ENCODE peak calls at places on chromosomes 7 and 10, in four cellular contexts. One of them, this sample, is unnamed.

GRCh38 chr7:21354284-21354683 is 73.6 kb upstream of the SP4 start:
- DNase-seq in HFF-Myc: no peak
- DNase-seq in lower lobe of right lung: no peak
- DNase-seq in fibroblast of the aortic adventitia: no peak
- DNase-seq in this sample: no peak

GRCh38 chr10:125625586-125625985 is 57.4 kb downstream of the TEX36 start:
- DNase-seq in lower lobe of right lung: no peak
- DNase-seq in HFF-Myc: no peak
- DNase-seq in fibroblast of the aortic adventitia: no peak
- DNase-seq in this sample: no peak

GRCh38 chr10:68492118-68492517 is 20.3 kb upstream of the DNA2 start:
- DNase-seq in fibroblast of the aortic adventitia: no peak
- DNase-seq in lower lobe of right lung: no peak
- DNase-seq in HFF-Myc: no peak
- DNase-seq in this sample: no peak

GRCh38 chr10:72800000-72800740 is 93.4 kb upstream of the OIT3 start:
- DNase-seq in lower lobe of right lung: no peak
- DNase-seq in HFF-Myc: no peak
- DNase-seq in fibroblast of the aortic adventitia: peak
- DNase-seq in this sample: no peak

GRCh38 chr10:88553116-88553752 is 29.9 kb downstream of the RNLS start:
- DNase-seq in lower lobe of right lung: no peak
- DNase-seq in fibroblast of the aortic adventitia: peak
- DNase-seq in HFF-Myc: peak
- DNase-seq in this sample: peak

GRCh38 chr10:73910764-73911552 is at the start of gene PLAU:
- DNase-seq in HFF-Myc: no peak
- DNase-seq in fibroblast of the aortic adventitia: no peak
- DNase-seq in lower lobe of right lung: peak
- DNase-seq in this sample: no peak

GRCh38 chr10:110209399-110209925 is 2.1 kb downstream of the MXI1 start:
- DNase-seq in HFF-Myc: peak
- DNase-seq in lower lobe of right lung: peak
- DNase-seq in fibroblast of the aortic adventitia: peak
- DNase-seq in this sample: peak

GRCh38 chr7:15558747-15559146 is 3.1 kb downstream of the AGMO start:
- DNase-seq in HFF-Myc: no peak
- DNase-seq in lower lobe of right lung: no peak
- DNase-seq in fibroblast of the aortic adventitia: peak
- DNase-seq in this sample: peak

GRCh38 chr7:132857703-132858102 is 224.2 kb downstream of the CHCHD3 start:
- DNase-seq in lower lobe of right lung: no peak
- DNase-seq in HFF-Myc: no peak
- DNase-seq in fibroblast of the aortic adventitia: no peak
- DNase-seq in this sample: no peak

GRCh38 chr7:142383826-142384507 is 126.1 kb upstream of the PRSS58 start:
- DNase-seq in fibroblast of the aortic adventitia: no peak
- DNase-seq in lower lobe of right lung: no peak
- DNase-seq in HFF-Myc: no peak
- DNase-seq in this sample: no peak

GRCh38 chr10:15258255-15258654 is 89.8 kb upstream of the NMT2 start:
- DNase-seq in lower lobe of right lung: no peak
- DNase-seq in fibroblast of the aortic adventitia: no peak
- DNase-seq in HFF-Myc: no peak
- DNase-seq in this sample: no peak

GRCh38 chr10:124619802-124620490 is 124.2 kb downstream of the FAM53B start:
- DNase-seq in lower lobe of right lung: no peak
- DNase-seq in fibroblast of the aortic adventitia: no peak
- DNase-seq in HFF-Myc: no peak
- DNase-seq in this sample: no peak

DNA sequence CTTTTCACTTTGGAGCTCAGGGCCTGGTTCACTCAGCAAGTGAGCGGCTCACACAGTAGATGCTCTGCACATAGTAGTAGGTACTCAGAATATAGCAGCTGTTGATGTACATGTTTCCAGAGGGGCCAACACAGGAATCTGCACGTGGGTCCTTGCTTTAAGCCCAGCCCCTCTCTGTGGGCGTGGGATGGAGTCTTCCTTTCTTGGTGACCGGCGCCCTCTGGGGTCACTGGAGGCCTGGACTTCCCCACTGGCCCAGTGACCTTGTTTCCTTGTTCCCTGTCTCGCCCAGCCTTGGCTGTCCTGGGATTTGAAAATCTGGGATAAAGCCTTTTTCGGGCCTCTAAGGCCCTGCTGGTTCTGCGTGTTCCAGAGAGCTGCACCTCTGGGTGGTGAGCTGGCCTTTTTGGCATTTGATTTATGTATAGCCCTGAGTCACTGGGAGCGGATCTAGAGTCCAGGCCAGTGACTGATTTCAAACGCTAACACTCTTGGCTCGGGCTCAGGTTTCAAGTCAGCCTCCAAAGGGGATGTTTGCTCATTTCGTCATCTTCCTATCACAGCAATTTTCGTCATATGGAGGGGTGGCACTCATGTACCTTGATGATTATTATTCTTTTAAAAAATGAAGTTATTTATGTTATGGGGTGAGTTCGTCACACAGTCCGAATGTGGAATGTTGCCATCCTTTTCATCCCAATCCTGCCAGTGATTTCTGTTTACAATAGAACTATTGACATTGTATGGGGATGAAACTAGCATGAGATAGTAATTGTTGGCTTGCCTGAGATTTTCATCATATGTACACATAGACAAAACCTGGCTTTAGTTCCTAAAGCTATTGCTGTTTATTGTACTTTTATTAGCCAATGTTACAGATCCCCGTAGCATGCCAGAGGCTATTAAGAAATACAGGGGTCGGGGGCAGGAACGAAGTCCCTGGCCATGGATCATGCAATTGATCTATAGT is 65.5 kb downstream of the CUX1 start:
- DNase-seq in HFF-Myc: peak
- DNase-seq in fibroblast of the aortic adventitia: peak
- DNase-seq in lower lobe of right lung: peak
- DNase-seq in this sample: peak
- TF ChIP-seq CTCF in HFF-Myc: no peak
- TF ChIP-seq CTCF in fibroblast of the aortic adventitia: peak
- TF ChIP-seq CTCF in lower lobe of right lung: no peak
- TF ChIP-seq CTCF in this sample: peak

DNA sequence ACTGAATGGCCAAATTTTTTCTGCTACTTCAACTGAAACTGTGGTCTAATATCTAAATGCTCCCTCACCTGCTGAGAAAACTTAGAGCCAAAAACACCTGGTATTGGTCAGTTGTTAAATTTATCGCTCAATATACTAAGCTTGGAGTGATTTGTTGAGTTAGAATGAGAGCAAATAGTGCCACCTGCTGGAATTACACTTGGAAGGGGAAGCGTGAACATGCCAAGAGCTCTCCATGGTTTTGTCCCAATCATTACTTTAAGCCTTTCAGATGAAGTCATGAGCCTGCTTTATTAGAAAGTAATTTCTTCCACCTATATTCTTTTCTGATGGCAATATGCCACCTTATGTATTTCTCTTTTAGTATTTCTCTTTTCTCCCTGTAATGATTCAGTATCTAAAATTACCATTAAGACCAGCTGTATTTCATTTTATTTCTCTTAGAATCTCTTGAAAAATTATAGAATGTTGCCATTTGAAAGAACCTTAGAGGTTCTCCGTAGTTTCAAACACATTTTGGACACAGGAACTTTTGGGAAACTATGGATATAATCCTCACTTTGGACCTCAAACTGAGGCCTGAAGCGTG is 447.8 kb upstream of the C7orf33 start:
- DNase-seq in HFF-Myc: no peak
- DNase-seq in fibroblast of the aortic adventitia: peak
- DNase-seq in lower lobe of right lung: no peak
- DNase-seq in this sample: peak
- TF ChIP-seq CTCF in HFF-Myc: peak
- TF ChIP-seq CTCF in fibroblast of the aortic adventitia: peak
- TF ChIP-seq CTCF in lower lobe of right lung: peak
- TF ChIP-seq CTCF in this sample: peak

GRCh38 chr7:89771003-89771636 is 383.1 kb upstream of the STEAP1 start:
- DNase-seq in HFF-Myc: no peak
- DNase-seq in fibroblast of the aortic adventitia: no peak
- DNase-seq in lower lobe of right lung: no peak
- DNase-seq in this sample: no peak
- TF ChIP-seq CTCF in HFF-Myc: no peak
- TF ChIP-seq CTCF in fibroblast of the aortic adventitia: no peak
- TF ChIP-seq CTCF in lower lobe of right lung: no peak
- TF ChIP-seq CTCF in this sample: no peak

DNA sequence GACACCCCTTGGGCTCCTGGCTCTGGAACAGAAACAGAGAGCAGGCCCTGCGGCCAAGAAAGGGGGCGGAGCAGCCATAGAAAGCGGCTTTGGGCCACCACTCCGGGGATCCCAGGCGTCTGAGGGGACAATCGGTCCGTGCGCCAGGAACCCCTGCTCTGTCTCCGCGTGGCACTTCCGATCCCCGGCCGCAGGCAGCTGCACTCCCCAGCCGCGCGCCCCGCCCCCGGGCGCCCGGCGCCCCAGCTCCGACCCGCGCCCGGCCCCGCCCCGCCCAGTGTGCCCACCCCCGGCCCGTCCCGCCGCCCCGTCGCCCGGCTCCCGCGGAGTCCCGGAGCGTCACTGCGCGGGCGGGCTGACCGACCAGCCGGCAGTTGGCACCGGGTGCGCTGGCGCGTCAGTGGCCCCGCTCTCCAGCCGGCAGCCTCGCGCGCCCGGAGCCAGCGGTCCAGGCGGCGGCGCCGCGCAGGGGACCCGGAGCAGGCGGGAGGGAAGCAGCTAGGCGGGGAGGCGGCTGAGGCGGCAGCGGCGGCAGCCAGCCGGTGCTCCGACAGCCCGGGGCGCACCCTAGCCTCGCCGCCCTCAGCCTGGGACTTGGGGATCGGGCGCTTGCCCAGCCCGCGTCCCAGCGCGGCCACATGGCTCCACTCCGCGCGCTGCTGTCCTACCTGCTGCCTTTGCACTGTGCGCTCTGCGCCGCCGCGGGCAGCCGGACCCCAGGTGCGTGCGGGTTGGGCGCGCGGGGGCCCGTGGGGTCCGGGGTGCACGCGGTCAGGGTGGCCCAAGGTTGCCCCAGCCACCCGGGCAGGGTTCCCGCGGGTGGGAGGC is at the start of gene ADAMTS14:
- DNase-seq in lower lobe of right lung: no peak
- DNase-seq in HFF-Myc: no peak
- DNase-seq in fibroblast of the aortic adventitia: peak
- DNase-seq in this sample: no peak
- TF ChIP-seq CTCF in lower lobe of right lung: no peak
- TF ChIP-seq CTCF in HFF-Myc: peak
- TF ChIP-seq CTCF in fibroblast of the aortic adventitia: no peak
- TF ChIP-seq CTCF in this sample: no peak

GRCh38 chr7:78039791-78040776 is 241.5 kb downstream of the PHTF2 start:
- DNase-seq in HFF-Myc: no peak
- DNase-seq in fibroblast of the aortic adventitia: peak
- DNase-seq in lower lobe of right lung: peak
- DNase-seq in this sample: no peak
- TF ChIP-seq CTCF in HFF-Myc: peak
- TF ChIP-seq CTCF in fibroblast of the aortic adventitia: peak
- TF ChIP-seq CTCF in lower lobe of right lung: peak
- TF ChIP-seq CTCF in this sample: peak

GRCh38 chr10:119371704-119372663 is 164.6 kb downstream of the GRK5 start:
- DNase-seq in HFF-Myc: no peak
- DNase-seq in fibroblast of the aortic adventitia: peak
- DNase-seq in lower lobe of right lung: no peak
- DNase-seq in this sample: peak
- TF ChIP-seq CTCF in HFF-Myc: no peak
- TF ChIP-seq CTCF in fibroblast of the aortic adventitia: peak
- TF ChIP-seq CTCF in lower lobe of right lung: no peak
- TF ChIP-seq CTCF in this sample: no peak

DNA sequence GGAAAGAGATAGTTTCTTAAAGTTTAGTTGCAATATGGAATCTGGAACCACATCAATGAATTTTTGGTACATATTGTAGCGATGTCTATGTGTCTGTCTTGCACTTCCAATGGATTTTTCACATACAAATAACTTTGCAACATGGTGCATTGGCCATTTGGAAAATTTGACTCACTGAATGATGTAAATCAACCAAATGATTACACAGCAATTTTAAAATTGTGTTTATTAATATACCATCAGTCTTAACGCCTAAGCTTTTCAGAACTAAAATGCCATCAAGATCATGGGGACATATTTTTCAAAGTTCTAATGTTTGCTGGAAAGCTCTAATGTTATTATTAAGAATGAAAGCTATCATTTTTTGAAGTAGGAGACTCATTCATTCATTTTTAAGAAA is 39.4 kb upstream of the TMEM26 start:
- DNase-seq in HFF-Myc: no peak
- DNase-seq in lower lobe of right lung: no peak
- DNase-seq in fibroblast of the aortic adventitia: no peak
- DNase-seq in this sample: no peak
- TF ChIP-seq CTCF in HFF-Myc: no peak
- TF ChIP-seq CTCF in lower lobe of right lung: no peak
- TF ChIP-seq CTCF in fibroblast of the aortic adventitia: no peak
- TF ChIP-seq CTCF in this sample: no peak

GRCh38 chr7:77903597-77903996 is 105.0 kb downstream of the PHTF2 start:
- DNase-seq in HFF-Myc: no peak
- DNase-seq in lower lobe of right lung: no peak
- DNase-seq in fibroblast of the aortic adventitia: peak
- DNase-seq in this sample: no peak
- TF ChIP-seq CTCF in HFF-Myc: no peak
- TF ChIP-seq CTCF in lower lobe of right lung: peak
- TF ChIP-seq CTCF in fibroblast of the aortic adventitia: peak
- TF ChIP-seq CTCF in this sample: peak

This sample was measured in HFFc6.